ENCODE peak calls at places on chromosomes 1 and 21, in four cellular contexts. One of them, this sample, is unnamed.

GRCh38 chr1:44829506-44830384 is 13.3 kb downstream of the PTCH2 start:
- DNase-seq in BE2C: no peak
- DNase-seq in WTC11: no peak
- DNase-seq in NB4: no peak
- DNase-seq in this sample: no peak

GRCh38 chr1:10939654-10940450 is 72.6 kb upstream of the TARDBP start:
- DNase-seq in BE2C: no peak
- DNase-seq in WTC11: no peak
- DNase-seq in NB4: peak
- DNase-seq in this sample: no peak

GRCh38 chr21:42970946-42971653 is 3.3 kb upstream of the PKNOX1 start:
- DNase-seq in BE2C: no peak
- DNase-seq in WTC11: no peak
- DNase-seq in NB4: no peak
- DNase-seq in this sample: no peak

GRCh38 chr1:200075938-200076546 is 48.5 kb downstream of the NR5A2 start:
- DNase-seq in BE2C: no peak
- DNase-seq in WTC11: no peak
- DNase-seq in NB4: peak
- DNase-seq in this sample: peak

GRCh38 chr1:46300673-46301405 is 2.6 kb downstream of the LRRC41 start:
- DNase-seq in BE2C: no peak
- DNase-seq in WTC11: no peak
- DNase-seq in NB4: peak
- DNase-seq in this sample: peak

GRCh38 chr1:235954306-235955283 is 87.9 kb upstream of the LYST start:
- DNase-seq in BE2C: no peak
- DNase-seq in WTC11: no peak
- DNase-seq in NB4: peak
- DNase-seq in this sample: no peak

GRCh38 chr21:35168702-35169101 is 119.6 kb upstream of the RUNX1 start:
- DNase-seq in BE2C: no peak
- DNase-seq in WTC11: no peak
- DNase-seq in NB4: no peak
- DNase-seq in this sample: no peak

GRCh38 chr1:159315381-159315780 is 13.2 kb downstream of the FCER1A start:
- DNase-seq in BE2C: no peak
- DNase-seq in WTC11: no peak
- DNase-seq in NB4: peak
- DNase-seq in this sample: no peak

GRCh38 chr21:41691205-41692203 is 75.3 kb downstream of the RIPK4 start:
- DNase-seq in BE2C: no peak
- DNase-seq in WTC11: no peak
- DNase-seq in NB4: no peak
- DNase-seq in this sample: no peak

GRCh38 chr1:48221122-48221521 is 1.4 kb upstream of the SLC5A9 start:
- DNase-seq in BE2C: no peak
- DNase-seq in WTC11: no peak
- DNase-seq in NB4: no peak
- DNase-seq in this sample: no peak

GRCh38 chr1:156664949-156665411 is 12.2 kb downstream of the NES start:
- DNase-seq in BE2C: no peak
- DNase-seq in WTC11: no peak
- DNase-seq in NB4: peak
- DNase-seq in this sample: peak

GRCh38 chr1:39490596-39491145 is 765 bp upstream of the BMP8A start:
- DNase-seq in BE2C: no peak
- DNase-seq in WTC11: peak
- DNase-seq in NB4: no peak
- DNase-seq in this sample: peak

GRCh38 chr1:41582351-41582750 is 97.9 kb upstream of the EDN2 start:
- DNase-seq in BE2C: no peak
- DNase-seq in WTC11: no peak
- DNase-seq in NB4: no peak
- DNase-seq in this sample: no peak

GRCh38 chr1:164834641-164835040 is 275.7 kb downstream of the PBX1 start:
- DNase-seq in BE2C: no peak
- DNase-seq in WTC11: no peak
- DNase-seq in NB4: no peak
- DNase-seq in this sample: no peak

GRCh38 chr1:156926175-156926574 is 5.7 kb downstream of the LRRC71 start:
- DNase-seq in BE2C: peak
- DNase-seq in WTC11: no peak
- DNase-seq in NB4: peak
- DNase-seq in this sample: peak

GRCh38 chr21:33441489-33442477 is 38.0 kb downstream of the TMEM50B start:
- DNase-seq in BE2C: peak
- DNase-seq in WTC11: no peak
- DNase-seq in NB4: peak
- DNase-seq in this sample: peak

GRCh38 chr1:247111259-247111635 is 7.1 kb upstream of the ZNF669 start:
- DNase-seq in BE2C: peak
- DNase-seq in WTC11: peak
- DNase-seq in NB4: peak
- DNase-seq in this sample: no peak

GRCh38 chr1:183195146-183195571 is 9.1 kb downstream of the LAMC2 start:
- DNase-seq in BE2C: no peak
- DNase-seq in WTC11: no peak
- DNase-seq in NB4: no peak
- DNase-seq in this sample: no peak

GRCh38 chr1:228150458-228151169 is 884 bp downstream of the GJC2 start:
- DNase-seq in BE2C: peak
- DNase-seq in WTC11: peak
- DNase-seq in NB4: no peak
- DNase-seq in this sample: peak

GRCh38 chr1:94602312-94602711 is 60.8 kb upstream of the F3 start:
- DNase-seq in BE2C: no peak
- DNase-seq in WTC11: no peak
- DNase-seq in NB4: peak
- DNase-seq in this sample: no peak

DNA sequence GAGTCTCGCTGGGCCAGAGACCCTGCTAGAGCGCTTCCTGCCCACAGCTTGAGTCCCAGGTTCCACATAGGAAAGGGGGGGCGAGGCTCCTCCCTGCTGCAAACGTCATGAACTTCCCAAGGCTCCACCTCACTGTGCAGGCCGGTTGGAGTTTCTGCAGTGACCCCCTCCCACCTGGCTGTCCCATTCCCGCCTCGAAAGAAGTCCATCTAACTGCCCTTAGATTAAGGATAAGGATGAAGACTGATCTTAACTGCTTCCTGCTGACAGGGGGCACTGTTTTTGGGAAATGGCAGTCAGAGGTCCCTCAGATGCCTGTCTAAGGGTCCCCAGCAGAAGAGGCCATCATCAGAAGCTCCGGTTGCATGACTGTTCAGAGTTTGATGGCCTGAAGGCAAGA is 62.7 kb downstream of the STUM start:
- DNase-seq in BE2C: no peak
- DNase-seq in WTC11: peak
- DNase-seq in NB4: no peak
- DNase-seq in this sample: no peak
- TF ChIP-seq CTCF in BE2C: no peak
- TF ChIP-seq CTCF in WTC11: no peak
- TF ChIP-seq CTCF in NB4: no peak
- TF ChIP-seq CTCF in this sample: no peak

GRCh38 chr1:35466120-35466519 is 91.1 kb downstream of the KIAA0319L start:
- DNase-seq in BE2C: no peak
- DNase-seq in WTC11: no peak
- DNase-seq in NB4: no peak
- DNase-seq in this sample: peak

GRCh38 chr1:35460796-35461195 is 96.4 kb downstream of the KIAA0319L start:
- DNase-seq in BE2C: no peak
- DNase-seq in WTC11: no peak
- DNase-seq in NB4: no peak
- DNase-seq in this sample: no peak

GRCh38 chr1:35461966-35462651 is 95.1 kb downstream of the KIAA0319L start:
- DNase-seq in BE2C: no peak
- DNase-seq in WTC11: no peak
- DNase-seq in NB4: no peak
- DNase-seq in this sample: no peak

DNA sequence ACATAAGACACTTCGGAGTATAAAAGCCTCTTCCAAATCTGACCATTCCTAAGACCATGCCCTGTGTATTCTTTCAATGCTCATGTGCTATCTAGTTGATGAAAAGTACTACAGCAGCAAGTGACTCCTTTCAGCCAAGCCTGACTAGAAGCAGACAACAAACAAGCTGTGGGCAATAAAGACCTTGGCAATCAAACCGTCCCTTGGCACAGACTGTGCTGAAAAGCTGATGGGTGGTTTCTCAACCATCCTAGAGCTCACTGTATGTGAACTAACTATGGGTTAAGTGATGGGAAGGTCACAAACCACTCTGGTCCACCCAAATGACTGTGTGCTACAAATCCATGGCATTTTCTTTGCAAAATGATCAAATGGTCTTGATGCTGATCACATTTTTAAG is 94.0 kb downstream of the KIAA0319L start:
- DNase-seq in BE2C: no peak
- DNase-seq in WTC11: no peak
- DNase-seq in NB4: no peak
- DNase-seq in this sample: no peak
- TF ChIP-seq CTCF in BE2C: no peak
- TF ChIP-seq CTCF in WTC11: no peak
- TF ChIP-seq CTCF in NB4: no peak
- TF ChIP-seq CTCF in this sample: no peak

DNA sequence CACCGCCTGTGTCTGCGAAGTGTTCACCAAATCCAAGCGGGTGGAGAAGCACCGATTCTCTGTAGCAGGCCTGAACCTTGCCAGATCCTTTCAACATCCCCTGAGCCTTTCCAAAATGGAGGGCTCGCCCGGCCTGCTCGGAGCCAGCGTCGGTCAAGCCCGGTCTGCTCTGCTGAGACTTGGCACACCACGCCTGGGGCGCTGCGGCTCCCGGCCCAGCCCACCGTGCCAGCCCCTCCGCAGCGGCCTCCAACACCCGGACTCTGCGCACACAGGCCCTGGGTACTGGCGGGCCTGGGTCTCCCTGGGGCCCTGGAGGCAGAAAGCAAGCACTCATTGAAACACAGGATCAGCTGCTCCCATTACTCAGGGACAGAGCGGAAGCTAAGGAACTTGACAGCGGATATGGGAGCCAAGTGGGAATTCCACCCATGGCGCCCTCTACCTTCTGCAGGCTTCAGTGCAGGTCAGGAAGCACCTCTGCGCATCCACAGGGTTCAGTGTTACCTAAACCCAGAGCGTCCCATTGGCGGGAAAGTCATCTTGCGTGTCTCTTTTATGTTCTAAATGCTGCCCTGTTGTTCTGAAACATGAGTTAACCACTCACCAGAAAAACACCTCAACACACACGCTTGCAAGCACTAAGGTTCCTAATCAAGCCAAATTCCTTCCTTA is 159.9 kb downstream of the ZBTB18 start:
- DNase-seq in BE2C: peak
- DNase-seq in WTC11: peak
- DNase-seq in NB4: no peak
- DNase-seq in this sample: no peak
- TF ChIP-seq CTCF in BE2C: peak
- TF ChIP-seq CTCF in WTC11: peak
- TF ChIP-seq CTCF in NB4: peak
- TF ChIP-seq CTCF in this sample: no peak

DNA sequence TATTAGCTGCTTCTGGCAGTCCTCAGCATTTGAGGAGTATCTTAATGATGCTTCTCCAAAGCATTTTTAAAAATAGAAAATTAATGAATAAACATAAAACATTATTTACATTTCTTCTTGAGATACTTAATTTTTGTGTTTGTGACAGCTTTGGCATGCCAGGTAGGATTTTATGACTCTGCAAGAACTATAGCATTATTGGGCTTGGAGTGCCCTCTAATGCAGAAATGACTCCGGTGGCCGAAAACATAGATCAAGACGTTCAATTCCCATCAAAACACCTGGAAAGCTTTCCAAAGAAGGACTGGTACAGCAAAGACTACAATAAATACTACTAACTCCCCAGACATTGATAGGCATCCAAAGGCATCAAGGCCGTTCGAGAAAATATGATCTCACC is 366.4 kb upstream of the CXADR start:
- DNase-seq in BE2C: peak
- DNase-seq in WTC11: no peak
- DNase-seq in NB4: no peak
- DNase-seq in this sample: no peak
- TF ChIP-seq CTCF in BE2C: peak
- TF ChIP-seq CTCF in WTC11: no peak
- TF ChIP-seq CTCF in NB4: no peak
- TF ChIP-seq CTCF in this sample: no peak

DNA sequence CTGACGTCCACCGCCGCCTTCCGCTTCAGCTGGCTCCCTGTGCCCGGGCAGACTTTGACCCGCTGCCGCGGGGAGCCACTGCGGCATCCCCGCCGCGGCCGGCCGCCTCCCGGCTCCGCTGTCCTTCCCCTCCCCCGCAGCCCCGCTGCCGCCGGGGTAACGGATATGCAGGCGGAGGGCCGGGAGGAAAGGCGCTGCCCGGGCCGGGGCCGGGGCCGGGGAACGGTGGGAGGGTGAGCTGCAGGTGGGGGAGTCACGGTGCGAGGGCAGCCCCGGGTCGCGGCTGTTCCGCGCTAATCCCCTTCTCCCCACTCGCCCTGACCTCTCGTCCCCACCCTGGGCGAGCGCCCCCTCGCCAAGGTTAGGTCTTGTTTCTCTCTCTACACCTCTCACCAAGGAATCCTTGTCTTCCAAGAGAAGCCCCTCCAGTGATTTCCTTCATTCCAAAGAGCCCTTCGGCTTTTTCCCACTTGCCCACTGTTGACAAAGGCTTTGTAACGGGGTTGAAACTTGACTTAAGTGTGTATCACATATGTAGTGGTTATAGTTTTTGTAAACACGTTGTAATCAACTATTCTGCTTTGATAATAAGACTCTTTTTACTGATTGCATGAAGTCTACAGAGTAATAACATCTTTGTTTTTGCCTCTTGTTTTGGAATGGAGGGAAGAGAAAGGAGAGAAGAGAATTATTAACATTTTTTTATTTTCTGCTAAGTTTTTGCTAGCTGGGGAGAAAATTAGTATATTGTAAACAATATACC is 685 bp downstream of the XPR1 start:
- DNase-seq in BE2C: peak
- DNase-seq in WTC11: peak
- DNase-seq in NB4: no peak
- DNase-seq in this sample: peak
- TF ChIP-seq CTCF in BE2C: peak
- TF ChIP-seq CTCF in WTC11: no peak
- TF ChIP-seq CTCF in NB4: peak
- TF ChIP-seq CTCF in this sample: no peak

GRCh38 chr1:214551052-214551435 is 358 bp downstream of the PTPN14 start:
- DNase-seq in BE2C: peak
- DNase-seq in WTC11: peak
- DNase-seq in NB4: no peak
- DNase-seq in this sample: no peak

GRCh38 chr1:214550339-214551051 is 907 bp downstream of the PTPN14 start:
- DNase-seq in BE2C: no peak
- DNase-seq in WTC11: no peak
- DNase-seq in NB4: no peak
- DNase-seq in this sample: no peak

GRCh38 chr1:214548988-214549387 is 2.4 kb downstream of the PTPN14 start:
- DNase-seq in BE2C: no peak
- DNase-seq in WTC11: no peak
- DNase-seq in NB4: no peak
- DNase-seq in this sample: peak

GRCh38 chr1:214551436-214552173 is at the start of gene PTPN14:
- DNase-seq in BE2C: peak
- DNase-seq in WTC11: peak
- DNase-seq in NB4: peak
- DNase-seq in this sample: peak

GRCh38 chr1:214549604-214550338 is 1.6 kb downstream of the PTPN14 start:
- DNase-seq in BE2C: no peak
- DNase-seq in WTC11: no peak
- DNase-seq in NB4: no peak
- DNase-seq in this sample: no peak
- TF ChIP-seq CTCF in BE2C: no peak
- TF ChIP-seq CTCF in WTC11: no peak
- TF ChIP-seq CTCF in NB4: no peak
- TF ChIP-seq CTCF in this sample: no peak